ENCODE peak calls at places on chromosomes 11 and 22, in nine cellular contexts. V, A, B, Y, U, K, S, Q and J are unnamed samples.
A peak's percentile ranks its signal among the peaks of the same experiment; 100 is the strongest.

GRCh38 chr11:103395612-103396011 is 286.4 kb downstream of the DYNC2H1 start:
- DNase-seq in V (no peak), A (no peak), B (peak; percentile 88), Y (no peak), U (peak; percentile 95), K (no peak), S (no peak), Q (peak; percentile 70), J (no peak)

GRCh38 chr11:100719362-100719761 is 32.3 kb downstream of the ARHGAP42 start:
- DNase-seq in V (no peak), A (no peak), B (peak; percentile 59), Y (no peak), U (peak; percentile 83), K (no peak), S (no peak), Q (no peak), J (no peak)

GRCh38 chr11:60993611-60994010 is 22.1 kb downstream of the CD6 start:
- DNase-seq in V (no peak), A (no peak), B (no peak), Y (no peak), U (no peak), K (no peak), S (no peak), Q (no peak), J (no peak)

GRCh38 chr11:84720706-84721402 is 906.3 kb downstream of the DLG2 start:
- DNase-seq in V (peak; percentile 41), A (peak; percentile 69), B (no peak), Y (no peak), U (no peak), K (no peak), S (no peak), Q (no peak), J (no peak)

GRCh38 chr22:30041475-30041874 is 38.8 kb upstream of the HORMAD2 start:
- DNase-seq in V (no peak), A (no peak), B (no peak), Y (no peak), U (no peak), K (no peak), S (no peak), Q (no peak), J (no peak)

GRCh38 chr11:10579700-10580099 is 11.2 kb upstream of the LYVE1 start:
- DNase-seq in V (no peak), A (no peak), B (no peak), Y (no peak), U (no peak), K (no peak), S (no peak), Q (no peak), J (no peak)

GRCh38 chr11:115409691-115410220 is 94.5 kb downstream of the CADM1 start:
- DNase-seq in V (no peak), A (no peak), B (no peak), Y (no peak), U (no peak), K (no peak), S (no peak), Q (no peak), J (no peak)

GRCh38 chr11:77191823-77192495 is 63.9 kb downstream of the MYO7A start:
- DNase-seq in V (no peak), A (peak; percentile 84), B (peak; percentile 42), Y (no peak), U (no peak), K (no peak), S (peak; percentile 16), Q (no peak), J (peak; percentile 9)

GRCh38 chr22:18023509-18024275 is 669 bp downstream of the MICAL3 start:
- DNase-seq in V (peak; percentile 58), A (peak; percentile 60), B (peak; percentile 73), Y (no peak), U (peak; percentile 84), K (peak; percentile 63), S (no peak), Q (no peak), J (peak; percentile 9)

GRCh38 chr11:64560139-64560771 is 30.8 kb upstream of the SLC22A12 start:
- DNase-seq in V (no peak), A (no peak), B (no peak), Y (no peak), U (no peak), K (no peak), S (no peak), Q (no peak), J (no peak)

GRCh38 chr11:70333206-70333605 is 62.7 kb downstream of the PPFIA1 start:
- DNase-seq in V (no peak), A (no peak), B (no peak), Y (no peak), U (no peak), K (no peak), S (no peak), Q (no peak), J (no peak)

GRCh38 chr22:50314081-50314454 is 6.6 kb upstream of the PLXNB2 start:
- DNase-seq in V (no peak), A (no peak), B (no peak), Y (no peak), U (no peak), K (no peak), S (no peak), Q (no peak), J (no peak)

GRCh38 chr11:17405232-17406005 is 17.0 kb upstream of the KCNJ11 start:
- DNase-seq in V (peak; percentile 37), A (no peak), B (peak; percentile 52), Y (no peak), U (peak; percentile 78), K (no peak), S (no peak), Q (no peak), J (no peak)

GRCh38 chr11:75425422-75425821 is 7.6 kb downstream of the KLHL35 start:
- DNase-seq in V (no peak), A (no peak), B (no peak), Y (no peak), U (no peak), K (no peak), S (no peak), Q (no peak), J (no peak)

GRCh38 chr22:30002861-30003489 is 77.3 kb upstream of the HORMAD2 start:
- DNase-seq in V (no peak), A (no peak), B (no peak), Y (no peak), U (no peak), K (no peak), S (no peak), Q (no peak), J (no peak)

GRCh38 chr11:33694346-33695050 is 6.1 kb downstream of the C11orf91 start:
- DNase-seq in V (no peak), A (peak; percentile 31), B (no peak), Y (no peak), U (no peak), K (no peak), S (no peak), Q (no peak), J (no peak)

GRCh38 chr11:8593455-8593854 is 573 bp downstream of the STK33 start:
- DNase-seq in V (peak; percentile 33), A (no peak), B (no peak), Y (no peak), U (no peak), K (no peak), S (no peak), Q (no peak), J (no peak)

GRCh38 chr11:130726234-130726559 is 190.1 kb downstream of the SNX19 start:
- DNase-seq in V (no peak), A (no peak), B (peak; percentile 39), Y (no peak), U (peak; percentile 59), K (no peak), S (no peak), Q (no peak), J (no peak)

GRCh38 chr11:47442514-47442913 is 6.4 kb downstream of the RAPSN start:
- DNase-seq in V (no peak), A (no peak), B (no peak), Y (no peak), U (no peak), K (no peak), S (no peak), Q (no peak), J (no peak)

GRCh38 chr11:18192988-18193387 is 20.4 kb downstream of the MRGPRX4 start:
- DNase-seq in V (no peak), A (no peak), B (no peak), Y (no peak), U (no peak), K (no peak), S (no peak), Q (no peak), J (no peak)

GRCh38 chr22:26226538-26227297 is 57.5 kb downstream of the SEZ6L start:
- DNase-seq in V (no peak), A (no peak), B (no peak), Y (no peak), U (no peak), K (no peak), S (no peak), Q (no peak), J (no peak)

GRCh38 chr22:36295247-36295646 is 42.3 kb downstream of the APOL1 start:
- DNase-seq in V (no peak), A (no peak), B (no peak), Y (no peak), U (no peak), K (no peak), S (no peak), Q (no peak), J (peak; percentile 22)

GRCh38 chr11:18019650-18020049 is 6.8 kb upstream of the SERGEF start:
- DNase-seq in V (no peak), A (no peak), B (no peak), Y (no peak), U (no peak), K (no peak), S (no peak), Q (no peak), J (no peak)

GRCh38 chr11:19196458-19196857 is 5.3 kb downstream of the CSRP3 start:
- DNase-seq in V (no peak), A (no peak), B (no peak), Y (no peak), U (no peak), K (no peak), S (no peak), Q (no peak), J (no peak)

GRCh38 chr11:64713031-64713780 is 9.8 kb downstream of the NRXN2 start:
- DNase-seq in V (peak; percentile 21), A (no peak), B (peak; percentile 63), Y (no peak), U (no peak), K (no peak), S (no peak), Q (no peak), J (no peak)

GRCh38 chr11:117825538-117826359 is 1.2 kb upstream of the FXYD2 start:
- DNase-seq in V (no peak), A (no peak), B (no peak), Y (no peak), U (no peak), K (no peak), S (no peak), Q (no peak), J (no peak)

GRCh38 chr22:44894782-44895181 is 115.0 kb downstream of the PHF21B start:
- DNase-seq in V (no peak), A (no peak), B (no peak), Y (no peak), U (no peak), K (no peak), S (no peak), Q (no peak), J (no peak)